ENCODE peak calls at places on chromosomes 11 and 22, in eight cellular contexts. F is heart left ventricle, X is esophagus muscularis mucosa, S is HepG2, L is sigmoid colon, C is uterus, H is right lobe of liver, Z is body of pancreas. I is an unnamed sample.
A peak's percentile ranks its signal among the peaks of the same experiment; 100 is the strongest.

GRCh38 chr22:38314992-38315800 is 2.0 kb downstream of the CSNK1E start:
- DNase-seq in Z (no peak), F (peak; percentile 53), L (no peak), S (no peak), X (no peak), H (no peak), C (no peak), I (no peak)

GRCh38 chr11:26087095-26087935 is 244.6 kb upstream of the ANO3 start:
- DNase-seq in S (no peak), L (no peak), H (no peak), Z (no peak), F (no peak), C (no peak), X (no peak), I (no peak)

GRCh38 chr11:7892059-7892699 is 38.9 kb downstream of the OR10A6 start:
- DNase-seq in Z (no peak), X (no peak), H (no peak), C (no peak), F (no peak), S (no peak), L (no peak), I (no peak)

GRCh38 chr11:88656960-88657738 is 319.6 kb upstream of the CTSC start:
- DNase-seq in L (no peak), C (no peak), F (no peak), X (no peak), H (no peak), Z (no peak), S (no peak), I (no peak)

GRCh38 chr22:50272103-50272782 is 2.1 kb upstream of the MAPK11 start:
- DNase-seq in X (no peak), L (no peak), C (no peak), F (no peak), Z (no peak), S (no peak), H (no peak), I (no peak)

GRCh38 chr22:42701694-42702093 is 19.0 kb downstream of the A4GALT start:
- DNase-seq in L (no peak), C (no peak), F (peak; percentile 40), H (no peak), Z (no peak), S (no peak), X (no peak), I (no peak)

GRCh38 chr11:44690651-44691050 is 36.1 kb upstream of the TSPAN18 start:
- DNase-seq in F (no peak), L (no peak), S (no peak), H (no peak), C (no peak), Z (no peak), X (no peak), I (no peak)

GRCh38 chr22:42297778-42298177 is 27.3 kb upstream of the TCF20 start:
- DNase-seq in X (no peak), F (no peak), Z (no peak), H (no peak), L (no peak), S (peak; percentile 16), C (no peak), I (no peak)

GRCh38 chr11:87447606-87448005 is 409.9 kb downstream of the TMEM135 start:
- DNase-seq in L (no peak), H (no peak), C (no peak), Z (no peak), X (no peak), F (no peak), S (no peak), I (no peak)

GRCh38 chr11:87851234-87851633 is 324.0 kb downstream of the RAB38 start:
- DNase-seq in L (no peak), Z (no peak), H (no peak), F (no peak), C (no peak), X (no peak), S (no peak), I (no peak)

GRCh38 chr11:66880484-66881211 is 23.8 kb downstream of the LRFN4 start:
- DNase-seq in Z (no peak), H (no peak), S (no peak), X (no peak), L (no peak), C (no peak), F (peak; percentile 67), I (no peak)

GRCh38 chr22:49576241-49577141 is 251.2 kb downstream of the BRD1 start:
- DNase-seq in X (no peak), Z (no peak), L (peak; percentile 52), H (no peak), S (no peak), F (no peak), C (no peak), I (peak; percentile 11)

DNA sequence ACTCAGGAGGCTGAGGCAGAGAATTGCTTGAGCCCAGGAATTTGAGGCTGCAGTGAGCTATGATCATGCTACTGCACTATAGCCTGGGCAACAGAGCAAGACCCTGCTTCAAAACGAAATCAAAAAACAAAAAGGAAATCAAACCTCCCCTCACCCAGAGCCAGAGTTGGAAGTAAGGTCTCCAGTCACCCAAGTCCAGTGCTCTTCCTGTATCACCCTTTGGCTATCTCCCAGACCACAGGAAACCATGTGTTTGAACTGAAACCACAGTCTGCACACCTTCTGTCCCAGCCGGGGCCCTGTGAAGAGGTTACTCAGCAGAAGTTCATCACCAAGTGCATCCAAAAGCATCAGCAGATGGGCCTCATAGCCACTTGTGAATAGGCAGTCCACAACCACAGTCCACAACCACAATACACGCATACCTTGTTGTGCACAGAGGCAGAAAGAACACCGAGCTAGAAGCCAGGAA is 4.6 kb downstream of the MYH9 start:
- DNase-seq in F (no peak), S (no peak), H (no peak), L (no peak), X (no peak), Z (no peak), C (no peak), I (no peak)
- H3K4me1 ChIP-seq in F (peaks cover 66% of the 10 kb centered on the region), S (peaks cover 42% of the 10 kb centered on the region), H (no peaks in the 10 kb centered on the region), L (peaks cover 73% of the 10 kb centered on the region), X (peaks cover 77% of the 10 kb centered on the region), Z (peaks cover 74% of the 10 kb centered on the region), C (peaks cover 29% of the 10 kb centered on the region), I (peaks cover 20% of the 10 kb centered on the region)

DNA sequence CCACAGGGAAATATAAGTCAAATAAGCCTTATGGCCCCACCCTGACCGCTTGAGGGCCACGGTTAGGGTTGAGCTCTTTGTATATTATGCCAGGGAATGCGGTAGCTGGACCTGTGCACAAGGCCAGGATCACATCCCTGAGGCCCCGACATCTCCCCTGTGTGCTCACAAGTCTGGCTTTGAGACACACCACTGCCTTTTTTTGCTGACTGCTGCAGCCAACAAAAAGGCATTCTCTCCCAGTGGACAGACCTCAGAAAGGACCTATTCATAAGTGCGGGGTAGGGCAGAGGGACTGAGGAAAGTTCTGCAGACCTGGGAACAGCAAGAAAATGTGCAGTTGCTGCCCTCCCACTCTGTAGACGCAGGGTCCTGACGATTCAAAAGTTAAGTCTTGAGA is 3.4 kb upstream of the SIDT2 start:
- DNase-seq in H (peak; percentile 2), F (no peak), Z (no peak), L (no peak), C (no peak), X (peak; percentile 53), S (no peak), I (no peak)
- TF ChIP-seq POLR2A in H (no peak), F (no peak), Z (no peak), L (no peak), C (no peak), X (no peak), S (no peak), I (no peak)

GRCh38 chr11:133945087-133945974 is 11.4 kb downstream of the IGSF9B start:
- DNase-seq in L (peak; percentile 83), C (peak; percentile 72), S (no peak), H (no peak), X (no peak), F (peak; percentile 79), Z (no peak), I (peak; percentile 80)
- H3K27ac ChIP-seq in L (peak overlapping the region; percentile 98), C (peak overlapping the region; percentile 66), S (no peak overlapping the region), H (no peak overlapping the region), X (peak overlapping the region; percentile 97), F (peak overlapping the region; percentile 78), Z (no peak overlapping the region), I (peak overlapping the region; percentile 20)

DNA sequence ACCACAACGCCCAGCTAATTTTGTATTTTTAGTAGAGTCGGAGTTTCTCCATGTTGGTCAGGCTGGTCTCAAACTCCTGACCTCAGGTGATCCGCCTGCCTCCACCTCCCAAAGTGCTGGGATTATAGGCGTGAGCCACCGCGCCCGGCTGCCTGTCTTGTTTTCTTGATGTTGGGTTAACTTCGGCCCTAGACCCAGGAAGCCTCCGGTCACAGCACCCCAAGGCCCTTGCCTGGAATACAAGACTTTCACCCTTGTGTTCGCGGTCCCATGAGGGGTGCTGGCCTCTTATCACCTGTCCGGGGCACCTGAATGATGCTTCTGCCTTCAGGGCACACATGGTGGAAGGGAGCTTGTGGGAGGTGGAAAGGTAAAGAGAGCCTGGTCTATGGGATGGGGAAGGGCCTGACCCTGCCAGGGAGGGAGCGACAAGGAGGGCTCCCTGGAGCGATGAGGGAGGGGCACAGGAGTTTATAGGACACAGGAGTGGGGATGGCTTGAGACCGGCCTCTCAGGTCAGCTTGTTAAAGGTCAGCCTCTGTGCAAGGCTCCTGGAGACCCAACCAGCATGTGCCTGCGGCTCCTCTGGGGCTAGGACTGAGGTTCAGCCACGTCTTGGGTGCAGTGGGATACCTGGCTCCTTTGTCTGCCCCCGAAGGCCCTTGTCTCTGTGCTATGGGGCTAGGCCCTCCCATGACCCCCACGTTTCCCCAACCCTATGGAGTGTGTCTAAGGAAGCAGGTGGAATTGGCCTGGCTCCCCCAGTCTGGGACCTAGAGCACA is 34.7 kb upstream of the GRAMD4 start:
- DNase-seq in C (no peak), Z (no peak), L (no peak), H (peak; percentile 8), X (no peak), F (peak; percentile 18), S (no peak), I (no peak)
- H3K4me1 ChIP-seq in C (no peaks in the 10 kb centered on the region), Z (peaks cover 39% of the 10 kb centered on the region), L (peaks cover 25% of the 10 kb centered on the region), H (no peaks in the 10 kb centered on the region), X (peaks cover 48% of the 10 kb centered on the region), F (peaks cover 63% of the 10 kb centered on the region), S (peaks cover 22% of the 10 kb centered on the region), I (peaks cover 2% of the 10 kb centered on the region)